ENCODE peak calls at places on chromosome 18, in seven cellular contexts. One of them, this sample, is unnamed. For H3K36me3 and H3K4me1, the result is how much of the 10 kb centered on the place peaks cover.

GRCh38 chr18:39494211-39494896 is 1928.8 kb upstream of the CELF4 start:
- DNase-seq in right lobe of liver: no peak
- DNase-seq in small intestine: peak
- DNase-seq in breast epithelium: no peak
- DNase-seq in A673: no peak
- DNase-seq in tibial artery: no peak
- DNase-seq in colonic mucosa: no peak
- DNase-seq in this sample: no peak

GRCh38 chr18:11251229-11251890 is 102.0 kb upstream of the PIEZO2 start:
- DNase-seq in right lobe of liver: no peak
- DNase-seq in small intestine: no peak
- DNase-seq in breast epithelium: no peak
- DNase-seq in A673: no peak
- DNase-seq in tibial artery: peak
- DNase-seq in colonic mucosa: no peak
- DNase-seq in this sample: no peak

GRCh38 chr18:25351280-25351772 is 640 bp downstream of the ZNF521 start:
- DNase-seq in right lobe of liver: no peak
- DNase-seq in small intestine: no peak
- DNase-seq in breast epithelium: no peak
- DNase-seq in A673: no peak
- DNase-seq in tibial artery: peak
- DNase-seq in colonic mucosa: peak
- DNase-seq in this sample: no peak

GRCh38 chr18:37012452-37012851 is 183.5 kb downstream of the KIAA1328 start:
- DNase-seq in right lobe of liver: no peak
- DNase-seq in small intestine: no peak
- DNase-seq in breast epithelium: no peak
- DNase-seq in A673: no peak
- DNase-seq in tibial artery: no peak
- DNase-seq in colonic mucosa: no peak
- DNase-seq in this sample: no peak

GRCh38 chr18:42578781-42579180 is 536.7 kb downstream of the RIT2 start:
- DNase-seq in right lobe of liver: no peak
- DNase-seq in small intestine: no peak
- DNase-seq in breast epithelium: no peak
- DNase-seq in A673: no peak
- DNase-seq in tibial artery: no peak
- DNase-seq in colonic mucosa: no peak
- DNase-seq in this sample: no peak

GRCh38 chr18:48581941-48582340 is 43.1 kb downstream of the CTIF start:
- DNase-seq in right lobe of liver: no peak
- DNase-seq in small intestine: no peak
- DNase-seq in breast epithelium: no peak
- DNase-seq in A673: no peak
- DNase-seq in tibial artery: no peak
- DNase-seq in colonic mucosa: no peak
- DNase-seq in this sample: no peak

GRCh38 chr18:3541549-3542386 is 91.8 kb downstream of the TGIF1 start:
- DNase-seq in right lobe of liver: no peak
- DNase-seq in small intestine: peak
- DNase-seq in breast epithelium: no peak
- DNase-seq in A673: no peak
- DNase-seq in tibial artery: no peak
- DNase-seq in colonic mucosa: no peak
- DNase-seq in this sample: no peak

GRCh38 chr18:43046324-43046723 is 69.2 kb downstream of the RIT2 start:
- DNase-seq in right lobe of liver: no peak
- DNase-seq in small intestine: no peak
- DNase-seq in breast epithelium: no peak
- DNase-seq in A673: no peak
- DNase-seq in tibial artery: no peak
- DNase-seq in colonic mucosa: no peak
- DNase-seq in this sample: no peak

GRCh38 chr18:6352275-6352674 is 62.4 kb downstream of the L3MBTL4 start:
- DNase-seq in right lobe of liver: no peak
- DNase-seq in small intestine: no peak
- DNase-seq in breast epithelium: no peak
- DNase-seq in A673: no peak
- DNase-seq in tibial artery: no peak
- DNase-seq in colonic mucosa: no peak
- DNase-seq in this sample: no peak

GRCh38 chr18:32299489-32299888 is 109.7 kb downstream of the MEP1B start:
- DNase-seq in right lobe of liver: no peak
- DNase-seq in small intestine: no peak
- DNase-seq in breast epithelium: no peak
- DNase-seq in A673: no peak
- DNase-seq in tibial artery: no peak
- DNase-seq in colonic mucosa: no peak
- DNase-seq in this sample: no peak

GRCh38 chr18:70021498-70021897 is 73.8 kb upstream of the CD226 start:
- DNase-seq in right lobe of liver: no peak
- DNase-seq in small intestine: no peak
- DNase-seq in breast epithelium: no peak
- DNase-seq in A673: no peak
- DNase-seq in tibial artery: no peak
- DNase-seq in colonic mucosa: no peak
- DNase-seq in this sample: no peak

GRCh38 chr18:70019136-70019535 is 71.5 kb upstream of the CD226 start:
- DNase-seq in right lobe of liver: no peak
- DNase-seq in small intestine: no peak
- DNase-seq in breast epithelium: no peak
- DNase-seq in A673: no peak
- DNase-seq in tibial artery: no peak
- DNase-seq in colonic mucosa: no peak
- DNase-seq in this sample: no peak

GRCh38 chr18:70022636-70023035 is 75.0 kb upstream of the CD226 start:
- DNase-seq in right lobe of liver: no peak
- DNase-seq in small intestine: no peak
- DNase-seq in breast epithelium: no peak
- DNase-seq in A673: no peak
- DNase-seq in tibial artery: no peak
- DNase-seq in colonic mucosa: no peak
- DNase-seq in this sample: no peak

GRCh38 chr18:70024088-70024487 is 76.4 kb upstream of the CD226 start:
- DNase-seq in right lobe of liver: no peak
- DNase-seq in small intestine: no peak
- DNase-seq in breast epithelium: no peak
- DNase-seq in A673: no peak
- DNase-seq in tibial artery: no peak
- DNase-seq in colonic mucosa: no peak
- DNase-seq in this sample: no peak

DNA sequence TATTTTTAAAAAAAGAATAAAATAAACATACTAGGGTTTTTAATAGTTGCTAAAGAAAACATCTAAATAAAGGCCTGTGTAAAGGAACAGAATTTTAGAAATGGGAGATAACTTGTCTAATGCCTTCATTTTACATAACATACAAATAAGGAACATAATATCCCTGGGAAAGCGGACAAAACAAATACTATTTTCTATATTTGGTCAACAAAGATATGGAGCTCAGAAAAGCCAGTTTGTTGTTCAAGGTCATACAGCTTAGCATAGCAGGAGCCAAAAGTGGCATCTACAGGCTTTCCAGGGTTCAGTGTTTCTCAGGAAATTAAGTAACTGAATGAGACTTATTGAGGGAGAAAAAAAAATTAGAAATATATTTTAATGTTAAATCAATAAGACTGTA is 73.4 kb upstream of the CD226 start:
- DNase-seq in right lobe of liver: no peak
- DNase-seq in small intestine: no peak
- DNase-seq in breast epithelium: no peak
- DNase-seq in A673: no peak
- DNase-seq in tibial artery: no peak
- DNase-seq in colonic mucosa: no peak
- DNase-seq in this sample: no peak
- H3K36me3 ChIP-seq in right lobe of liver: under half
- H3K36me3 ChIP-seq in small intestine: under half
- H3K36me3 ChIP-seq in breast epithelium: under half
- H3K36me3 ChIP-seq in A673: under half
- H3K36me3 ChIP-seq in tibial artery: under half
- H3K36me3 ChIP-seq in colonic mucosa: under half
- H3K36me3 ChIP-seq in this sample: under half

GRCh38 chr18:58697131-58697530 is 25.9 kb downstream of the MALT1 start:
- DNase-seq in right lobe of liver: no peak
- DNase-seq in small intestine: no peak
- DNase-seq in breast epithelium: no peak
- DNase-seq in A673: no peak
- DNase-seq in tibial artery: no peak
- DNase-seq in colonic mucosa: no peak
- DNase-seq in this sample: no peak
- H3K4me1 ChIP-seq in right lobe of liver: under half
- H3K4me1 ChIP-seq in small intestine: under half
- H3K4me1 ChIP-seq in breast epithelium: under half
- H3K4me1 ChIP-seq in A673: under half
- H3K4me1 ChIP-seq in tibial artery: under half
- H3K4me1 ChIP-seq in colonic mucosa: under half
- H3K4me1 ChIP-seq in this sample: under half

GRCh38 chr18:26706796-26707406 is 158.5 kb upstream of the KCTD1 start:
- DNase-seq in right lobe of liver: no peak
- DNase-seq in small intestine: peak
- DNase-seq in breast epithelium: no peak
- DNase-seq in A673: no peak
- DNase-seq in tibial artery: no peak
- DNase-seq in colonic mucosa: no peak
- DNase-seq in this sample: no peak
- H3K27ac ChIP-seq in right lobe of liver: no peak
- H3K27ac ChIP-seq in small intestine: no peak
- H3K27ac ChIP-seq in breast epithelium: no peak
- H3K27ac ChIP-seq in A673: no peak
- H3K27ac ChIP-seq in tibial artery: no peak
- H3K27ac ChIP-seq in colonic mucosa: no peak
- H3K27ac ChIP-seq in this sample: no peak

GRCh38 chr18:62551972-62552513 is 29.2 kb downstream of the ZCCHC2 start:
- DNase-seq in right lobe of liver: no peak
- DNase-seq in small intestine: no peak
- DNase-seq in breast epithelium: no peak
- DNase-seq in A673: no peak
- DNase-seq in tibial artery: no peak
- DNase-seq in colonic mucosa: no peak
- DNase-seq in this sample: no peak
- H3K36me3 ChIP-seq in right lobe of liver: under half
- H3K36me3 ChIP-seq in small intestine: under half
- H3K36me3 ChIP-seq in breast epithelium: under half
- H3K36me3 ChIP-seq in A673: under half
- H3K36me3 ChIP-seq in tibial artery: under half
- H3K36me3 ChIP-seq in colonic mucosa: under half
- H3K36me3 ChIP-seq in this sample: under half

GRCh38 chr18:77084757-77085035 is 47.9 kb downstream of the MBP start:
- DNase-seq in right lobe of liver: no peak
- DNase-seq in small intestine: no peak
- DNase-seq in breast epithelium: no peak
- DNase-seq in A673: no peak
- DNase-seq in tibial artery: no peak
- DNase-seq in colonic mucosa: no peak
- DNase-seq in this sample: no peak

GRCh38 chr18:77087391-77088141 is 45.0 kb downstream of the MBP start:
- DNase-seq in right lobe of liver: no peak
- DNase-seq in small intestine: peak
- DNase-seq in breast epithelium: no peak
- DNase-seq in A673: no peak
- DNase-seq in tibial artery: no peak
- DNase-seq in colonic mucosa: peak
- DNase-seq in this sample: no peak

GRCh38 chr18:77086034-77086433 is 46.5 kb downstream of the MBP start:
- DNase-seq in right lobe of liver: no peak
- DNase-seq in small intestine: no peak
- DNase-seq in breast epithelium: no peak
- DNase-seq in A673: no peak
- DNase-seq in tibial artery: no peak
- DNase-seq in colonic mucosa: no peak
- DNase-seq in this sample: no peak

GRCh38 chr18:77088977-77089795 is 43.4 kb downstream of the MBP start:
- DNase-seq in right lobe of liver: peak
- DNase-seq in small intestine: no peak
- DNase-seq in breast epithelium: peak
- DNase-seq in A673: no peak
- DNase-seq in tibial artery: no peak
- DNase-seq in colonic mucosa: no peak
- DNase-seq in this sample: no peak

GRCh38 chr18:77086656-77087390 is 45.8 kb downstream of the MBP start:
- DNase-seq in right lobe of liver: peak
- DNase-seq in small intestine: peak
- DNase-seq in breast epithelium: no peak
- DNase-seq in A673: no peak
- DNase-seq in tibial artery: no peak
- DNase-seq in colonic mucosa: peak
- DNase-seq in this sample: no peak
- H3K4me1 ChIP-seq in right lobe of liver: under half
- H3K4me1 ChIP-seq in small intestine: under half
- H3K4me1 ChIP-seq in breast epithelium: under half
- H3K4me1 ChIP-seq in A673: under half
- H3K4me1 ChIP-seq in tibial artery: under half
- H3K4me1 ChIP-seq in colonic mucosa: under half
- H3K4me1 ChIP-seq in this sample: half or more

DNA sequence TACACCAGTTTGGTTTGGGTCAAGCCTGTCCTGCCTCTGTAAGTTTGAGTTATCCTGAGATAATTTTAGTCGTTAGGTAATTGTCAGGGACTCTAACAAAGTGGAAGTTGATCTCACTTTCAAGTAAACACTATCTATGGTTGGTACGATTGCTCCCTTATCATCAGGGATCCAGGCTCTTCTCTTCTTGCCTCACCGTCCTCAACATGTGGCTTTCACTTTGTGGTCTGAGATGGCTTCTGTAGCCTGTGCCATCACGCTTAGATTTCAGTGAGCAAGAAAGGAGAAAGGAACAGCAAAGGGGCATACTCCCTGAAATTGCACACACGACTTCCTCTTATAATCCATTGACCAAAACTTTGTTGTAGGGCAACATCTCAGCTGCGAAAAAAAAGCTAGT is 115.6 kb downstream of the CTAGE1 start:
- DNase-seq in right lobe of liver: no peak
- DNase-seq in small intestine: no peak
- DNase-seq in breast epithelium: no peak
- DNase-seq in A673: no peak
- DNase-seq in tibial artery: no peak
- DNase-seq in colonic mucosa: no peak
- DNase-seq in this sample: no peak
- H3K27ac ChIP-seq in right lobe of liver: no peak
- H3K27ac ChIP-seq in small intestine: no peak
- H3K27ac ChIP-seq in breast epithelium: no peak
- H3K27ac ChIP-seq in A673: no peak
- H3K27ac ChIP-seq in tibial artery: no peak
- H3K27ac ChIP-seq in colonic mucosa: no peak
- H3K27ac ChIP-seq in this sample: no peak

DNA sequence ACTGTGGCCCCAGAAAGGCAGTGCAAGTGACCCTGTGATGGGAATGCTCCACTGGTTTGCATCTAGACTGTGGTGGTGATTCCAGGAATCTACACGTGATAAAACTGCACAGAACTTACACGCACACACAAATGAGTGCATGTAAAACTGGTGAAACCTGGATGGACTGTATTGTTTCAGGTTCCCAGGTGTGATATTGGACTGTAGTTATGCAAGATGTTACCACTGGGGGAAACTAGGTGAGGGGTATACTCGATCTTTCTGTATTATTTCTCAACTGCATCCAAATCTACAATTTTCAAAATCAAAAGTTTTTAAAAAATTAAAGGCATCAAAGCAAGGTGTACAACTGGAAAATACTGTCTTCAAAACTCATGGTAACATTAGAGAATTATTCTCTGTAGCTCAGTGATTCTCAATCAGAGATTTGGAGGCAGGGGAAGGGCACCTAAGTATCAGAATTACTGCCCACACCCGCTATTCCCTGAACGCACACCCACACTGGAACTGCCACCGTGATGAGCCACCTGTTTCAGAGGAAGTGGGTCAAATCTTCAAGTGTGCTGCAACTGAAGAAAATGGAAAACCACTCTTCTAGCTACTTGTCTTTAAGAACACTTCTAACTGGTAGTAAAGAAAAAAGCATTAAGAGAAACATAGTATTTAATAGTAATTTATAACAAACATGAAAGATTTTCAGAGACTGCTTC is 26.7 kb downstream of the PTPN2 start:
- DNase-seq in right lobe of liver: no peak
- DNase-seq in small intestine: no peak
- DNase-seq in breast epithelium: no peak
- DNase-seq in A673: no peak
- DNase-seq in tibial artery: no peak
- DNase-seq in colonic mucosa: no peak
- DNase-seq in this sample: no peak
- H3K36me3 ChIP-seq in right lobe of liver: under half
- H3K36me3 ChIP-seq in small intestine: under half
- H3K36me3 ChIP-seq in breast epithelium: under half
- H3K36me3 ChIP-seq in A673: under half
- H3K36me3 ChIP-seq in tibial artery: under half
- H3K36me3 ChIP-seq in colonic mucosa: under half
- H3K36me3 ChIP-seq in this sample: under half

This sample was measured in thoracic aorta.